ENCODE peak calls at places on chromosomes 7 and 10, in four cellular contexts. One of them, this sample, is unnamed.

GRCh38 chr10:3785849-3786290 is 861 bp upstream of the KLF6 start:
- DNase-seq in HFFc6: no peak
- DNase-seq in activated CD8-positive, alpha-beta memory T cell treated with anti-CD3 and anti-CD28 coated beads, Interleukin-2, amount 10 ng/mL, durations not matched to agents 7 days and 5 days: peak
- DNase-seq in adipocyte: peak
- DNase-seq in this sample: no peak

GRCh38 chr10:48464121-48464870 is 140.6 kb downstream of the ARHGAP22 start:
- DNase-seq in HFFc6: no peak
- DNase-seq in activated CD8-positive, alpha-beta memory T cell treated with anti-CD3 and anti-CD28 coated beads, Interleukin-2, amount 10 ng/mL, durations not matched to agents 7 days and 5 days: no peak
- DNase-seq in adipocyte: no peak
- DNase-seq in this sample: no peak

GRCh38 chr7:22052221-22052639 is 106.5 kb upstream of the CDCA7L start:
- DNase-seq in HFFc6: no peak
- DNase-seq in activated CD8-positive, alpha-beta memory T cell treated with anti-CD3 and anti-CD28 coated beads, Interleukin-2, amount 10 ng/mL, durations not matched to agents 7 days and 5 days: no peak
- DNase-seq in adipocyte: peak
- DNase-seq in this sample: no peak

GRCh38 chr7:24197852-24198251 is 86.1 kb upstream of the NPY start:
- DNase-seq in HFFc6: no peak
- DNase-seq in activated CD8-positive, alpha-beta memory T cell treated with anti-CD3 and anti-CD28 coated beads, Interleukin-2, amount 10 ng/mL, durations not matched to agents 7 days and 5 days: no peak
- DNase-seq in adipocyte: no peak
- DNase-seq in this sample: no peak

GRCh38 chr10:52679117-52679516 is 93.5 kb downstream of the MBL2 start:
- DNase-seq in HFFc6: no peak
- DNase-seq in activated CD8-positive, alpha-beta memory T cell treated with anti-CD3 and anti-CD28 coated beads, Interleukin-2, amount 10 ng/mL, durations not matched to agents 7 days and 5 days: no peak
- DNase-seq in adipocyte: no peak
- DNase-seq in this sample: no peak

GRCh38 chr7:5636446-5636835 is 145.0 kb downstream of the RNF216 start:
- DNase-seq in HFFc6: no peak
- DNase-seq in activated CD8-positive, alpha-beta memory T cell treated with anti-CD3 and anti-CD28 coated beads, Interleukin-2, amount 10 ng/mL, durations not matched to agents 7 days and 5 days: no peak
- DNase-seq in adipocyte: no peak
- DNase-seq in this sample: no peak

GRCh38 chr10:110788620-110789385 is 82.9 kb upstream of the PDCD4 start:
- DNase-seq in HFFc6: no peak
- DNase-seq in activated CD8-positive, alpha-beta memory T cell treated with anti-CD3 and anti-CD28 coated beads, Interleukin-2, amount 10 ng/mL, durations not matched to agents 7 days and 5 days: no peak
- DNase-seq in adipocyte: no peak
- DNase-seq in this sample: no peak

GRCh38 chr10:77583527-77583926 is 54.1 kb downstream of the KCNMA1 start:
- DNase-seq in HFFc6: no peak
- DNase-seq in activated CD8-positive, alpha-beta memory T cell treated with anti-CD3 and anti-CD28 coated beads, Interleukin-2, amount 10 ng/mL, durations not matched to agents 7 days and 5 days: peak
- DNase-seq in adipocyte: no peak
- DNase-seq in this sample: no peak

GRCh38 chr7:116495737-116496136 is 3.8 kb upstream of the CAV2 start:
- DNase-seq in HFFc6: no peak
- DNase-seq in activated CD8-positive, alpha-beta memory T cell treated with anti-CD3 and anti-CD28 coated beads, Interleukin-2, amount 10 ng/mL, durations not matched to agents 7 days and 5 days: no peak
- DNase-seq in adipocyte: peak
- DNase-seq in this sample: no peak

GRCh38 chr10:3868274-3868669 is 83.3 kb upstream of the KLF6 start:
- DNase-seq in HFFc6: no peak
- DNase-seq in activated CD8-positive, alpha-beta memory T cell treated with anti-CD3 and anti-CD28 coated beads, Interleukin-2, amount 10 ng/mL, durations not matched to agents 7 days and 5 days: no peak
- DNase-seq in adipocyte: no peak
- DNase-seq in this sample: no peak

GRCh38 chr10:91123246-91123645 is 97.2 kb upstream of the PCGF5 start:
- DNase-seq in HFFc6: no peak
- DNase-seq in activated CD8-positive, alpha-beta memory T cell treated with anti-CD3 and anti-CD28 coated beads, Interleukin-2, amount 10 ng/mL, durations not matched to agents 7 days and 5 days: no peak
- DNase-seq in adipocyte: peak
- DNase-seq in this sample: no peak

GRCh38 chr10:97863808-97864207 is 14.2 kb downstream of the GOLGA7B start:
- DNase-seq in HFFc6: no peak
- DNase-seq in activated CD8-positive, alpha-beta memory T cell treated with anti-CD3 and anti-CD28 coated beads, Interleukin-2, amount 10 ng/mL, durations not matched to agents 7 days and 5 days: no peak
- DNase-seq in adipocyte: no peak
- DNase-seq in this sample: no peak